ENCODE peak calls at places on chromosomes 3 and 15, in six cellular contexts. T is hepatic stellate cell, R is GM20000, Q is activated gamma-delta T cell, M is coronary artery, H is HCT116. F is an unnamed sample.

GRCh38 chr3:182486459-182486858 is 306.8 kb upstream of the ATP11B start:
- DNase-seq in H (no peak), R (no peak), M (no peak), T (no peak), Q (no peak), F (no peak)

GRCh38 chr15:56148099-56148498 is 95.6 kb downstream of the RFX7 start:
- DNase-seq in H (no peak), Q (no peak), M (no peak), R (no peak), T (no peak), F (no peak)

GRCh38 chr3:57731311-57731710 is 24.8 kb upstream of the SLMAP start:
- DNase-seq in Q (no peak), M (no peak), H (no peak), T (no peak), R (no peak), F (no peak)

GRCh38 chr3:147940400-147940799 is 531.2 kb downstream of the ZIC1 start:
- DNase-seq in M (no peak), Q (no peak), T (no peak), H (no peak), R (no peak), F (no peak)

GRCh38 chr3:194686816-194687637 is 1.3 kb downstream of the FAM43A start:
- DNase-seq in M (no peak), T (peak), H (no peak), R (peak), Q (no peak), F (no peak)

GRCh38 chr3:5304789-5305680 is 117.5 kb downstream of the EDEM1 start:
- DNase-seq in H (peak), Q (no peak), T (peak), R (peak), M (no peak), F (peak)

GRCh38 chr3:80405618-80406017 is 637.8 kb upstream of the ROBO1 start:
- DNase-seq in Q (no peak), R (no peak), T (no peak), M (no peak), H (no peak), F (no peak)

GRCh38 chr3:48185129-48185528 is 3.1 kb downstream of the CDC25A start:
- DNase-seq in H (no peak), R (no peak), Q (no peak), M (no peak), T (no peak), F (no peak)

GRCh38 chr3:154971771-154972326 is 108.3 kb upstream of the MME start:
- DNase-seq in M (no peak), R (no peak), H (no peak), T (no peak), Q (no peak), F (no peak)

GRCh38 chr3:139558351-139559170 is 19.0 kb upstream of the RBP1 start:
- DNase-seq in Q (no peak), H (no peak), T (no peak), R (no peak), M (no peak), F (no peak)

GRCh38 chr15:88309363-88309762 is 52.8 kb upstream of the NTRK3 start:
- DNase-seq in T (no peak), R (no peak), Q (no peak), M (no peak), H (no peak), F (no peak)

GRCh38 chr15:88636039-88636438 is 2.8 kb upstream of the ISG20 start:
- DNase-seq in Q (no peak), R (no peak), H (peak), T (no peak), M (no peak), F (no peak)

GRCh38 chr15:101201411-101202174 is 50.3 kb downstream of the CHSY1 start:
- DNase-seq in T (peak), H (peak), Q (no peak), R (no peak), M (peak), F (no peak)

GRCh38 chr15:22884344-22884743 is 45.9 kb downstream of the NIPA2 start:
- DNase-seq in Q (no peak), H (no peak), T (no peak), R (no peak), M (no peak), F (no peak)

GRCh38 chr3:131224886-131225550 is 156.6 kb upstream of the NUDT16 start:
- DNase-seq in T (no peak), R (no peak), Q (no peak), H (no peak), M (no peak), F (no peak)

GRCh38 chr15:60673918-60674558 is 195.1 kb upstream of the ICE2 start:
- DNase-seq in M (peak), R (no peak), T (peak), Q (no peak), H (peak), F (no peak)

GRCh38 chr3:60707452-60708020 is 543.7 kb downstream of the FHIT start:
- DNase-seq in M (no peak), H (no peak), T (peak), R (no peak), Q (no peak), F (no peak)

GRCh38 chr15:55277116-55277564 is 12.5 kb downstream of the RAB27A start:
- DNase-seq in R (peak), M (no peak), H (no peak), Q (no peak), T (no peak), F (peak)

GRCh38 chr3:146274833-146275232 is 23.9 kb upstream of the PLSCR4 start:
- DNase-seq in T (no peak), Q (no peak), H (no peak), M (no peak), R (no peak), F (no peak)

GRCh38 chr15:59247364-59247763 is 40.7 kb downstream of the LDHAL6B start:
- DNase-seq in H (no peak), T (peak), R (no peak), M (no peak), Q (no peak), F (peak)

GRCh38 chr15:100193277-100193860 is 148.4 kb downstream of the ADAMTS17 start:
- DNase-seq in R (no peak), T (no peak), H (no peak), Q (no peak), M (peak), F (no peak)

GRCh38 chr3:94616833-94617232 is 554.0 kb downstream of the NSUN3 start:
- DNase-seq in R (no peak), T (no peak), H (no peak), M (no peak), Q (no peak), F (no peak)

GRCh38 chr3:58335432-58335947 is 2.8 kb downstream of the PXK start:
- DNase-seq in M (no peak), T (no peak), R (no peak), H (no peak), Q (no peak), F (no peak)

GRCh38 chr3:177665122-177665808 is 468.0 kb upstream of the TBL1XR1 start:
- DNase-seq in H (no peak), R (no peak), Q (no peak), T (no peak), M (no peak), F (no peak)

GRCh38 chr3:160163259-160163878 is 61.9 kb upstream of the C3orf80 start:
- DNase-seq in H (peak), R (no peak), M (no peak), T (peak), Q (no peak), F (no peak)

GRCh38 chr3:111848246-111848645 is 10.8 kb upstream of the PHLDB2 start:
- DNase-seq in Q (no peak), T (no peak), M (no peak), R (no peak), H (peak), F (no peak)

GRCh38 chr3:183122257-183122932 is 23.1 kb upstream of the MCCC1 start:
- DNase-seq in Q (no peak), T (peak), H (peak), R (peak), M (no peak), F (no peak)

GRCh38 chr15:92763459-92763858 is 107.9 kb upstream of the FAM174B start:
- DNase-seq in Q (no peak), H (no peak), T (no peak), M (no peak), R (peak), F (no peak)

GRCh38 chr3:182809523-182809922 is 16.2 kb downstream of the ATP11B start:
- DNase-seq in H (no peak), R (no peak), Q (no peak), M (no peak), T (no peak), F (no peak)

GRCh38 chr15:29322407-29322806 is 52.8 kb upstream of the NSMCE3 start:
- DNase-seq in R (no peak), M (no peak), Q (no peak), T (no peak), H (no peak), F (no peak)

GRCh38 chr3:31249555-31249954 is 283.2 kb upstream of the STT3B start:
- DNase-seq in Q (no peak), R (no peak), T (no peak), M (no peak), H (no peak), F (no peak)

GRCh38 chr3:72802001-72802400 is 46.2 kb downstream of the SHQ1 start:
- DNase-seq in M (no peak), R (no peak), Q (no peak), H (no peak), T (no peak), F (no peak)

GRCh38 chr3:8964436-8965370 is 1.4 kb upstream of the RAD18 start:
- DNase-seq in R (no peak), M (no peak), H (peak), Q (no peak), T (no peak), F (no peak)

GRCh38 chr3:173397161-173398110 is at the start of gene NLGN1:
- DNase-seq in T (peak), R (peak), Q (no peak), M (peak), H (no peak), F (no peak)

GRCh38 chr15:38879909-38880471 is 315.4 kb upstream of the RASGRP1 start:
- DNase-seq in H (no peak), M (no peak), R (no peak), T (no peak), Q (no peak), F (no peak)

GRCh38 chr3:52479037-52479875 is 15.9 kb upstream of the STAB1 start:
- DNase-seq in R (no peak), Q (no peak), M (no peak), T (no peak), H (no peak), F (no peak)